ENCODE peak calls at places on chromosomes 16 and 17, in six cellular contexts. K is neural progenitor cell, G is GM23248, C is GM23338, Q is PC-3, Z is SK-N-SH. U is an unnamed sample.

GRCh38 chr17:7235693-7236665 is 1.7 kb upstream of the DVL2 start:
- DNase-seq in Q (peak; percentile 52), Z (no peak), K (no peak), C (no peak), G (peak; percentile 47), U (no peak)

GRCh38 chr17:18156976-18157280 is 26.7 kb upstream of the ALKBH5 start:
- DNase-seq in C (no peak), G (no peak), Z (no peak), Q (no peak), K (no peak), U (no peak)

GRCh38 chr17:1882836-1883235 is 53.0 kb downstream of the RPA1 start:
- DNase-seq in Q (peak; percentile 54), C (peak; percentile 79), K (peak; percentile 66), G (peak; percentile 69), Z (peak; percentile 49), U (no peak)

GRCh38 chr17:45791041-45791582 is 7.0 kb downstream of the CRHR1 start:
- DNase-seq in Q (no peak), G (no peak), K (no peak), C (no peak), Z (no peak), U (no peak)

GRCh38 chr17:82228278-82228841 is 482 bp upstream of the SLC16A3 start:
- DNase-seq in C (peak; percentile 72), G (no peak), Q (no peak), K (peak; percentile 57), Z (no peak), U (peak; percentile 67)

GRCh38 chr16:72203401-72203800 is 31.4 kb upstream of the PMFBP1 start:
- DNase-seq in C (no peak), K (no peak), Q (peak; percentile 60), Z (no peak), G (peak; percentile 55), U (peak; percentile 54)

GRCh38 chr17:58648236-58648635 is 43.6 kb downstream of the TEX14 start:
- DNase-seq in C (no peak), Q (no peak), Z (no peak), K (no peak), G (no peak), U (no peak)

GRCh38 chr17:72333570-72333969 is 212.8 kb downstream of the SOX9 start:
- DNase-seq in C (no peak), K (no peak), Z (no peak), G (no peak), Q (no peak), U (no peak)

GRCh38 chr17:49727353-49727752 is 19.6 kb upstream of the SLC35B1 start:
- DNase-seq in K (no peak), G (no peak), Z (no peak), Q (no peak), C (no peak), U (no peak)

GRCh38 chr17:81890447-81891302 is 711 bp downstream of the ALYREF start:
- DNase-seq in G (peak; percentile 58), C (peak; percentile 42), K (peak; percentile 50), Q (no peak), Z (peak; percentile 76), U (peak; percentile 46)

GRCh38 chr17:973053-973452 is 6.5 kb downstream of the NXN start:
- DNase-seq in Q (peak; percentile 82), C (peak; percentile 77), G (no peak), Z (no peak), K (no peak), U (no peak)

GRCh38 chr16:72362972-72363371 is 191.0 kb upstream of the PMFBP1 start:
- DNase-seq in Z (no peak), K (no peak), G (no peak), C (no peak), Q (no peak), U (peak; percentile 75)

GRCh38 chr17:81870155-81870977 is 771 bp downstream of the ARHGDIA start:
- DNase-seq in C (peak; percentile 56), Q (peak; percentile 38), K (peak; percentile 69), G (peak; percentile 82), Z (peak; percentile 74), U (peak; percentile 47)

GRCh38 chr17:986322-986929 is 6.8 kb upstream of the NXN start:
- DNase-seq in K (no peak), G (no peak), Q (no peak), Z (no peak), C (no peak), U (no peak)

GRCh38 chr16:27404163-27404823 is 2.3 kb downstream of the IL21R start:
- DNase-seq in K (no peak), G (no peak), Q (no peak), Z (no peak), C (no peak), U (no peak)

GRCh38 chr16:49484454-49484853 is 110.8 kb downstream of the C16orf78 start:
- DNase-seq in Z (peak; percentile 95), C (peak; percentile 87), Q (no peak), G (peak; percentile 36), K (peak; percentile 86), U (peak; percentile 71)

GRCh38 chr17:21295036-21295952 is 10.8 kb downstream of the MAP2K3 start:
- DNase-seq in Q (no peak), Z (peak; percentile 79), K (no peak), G (peak; percentile 50), C (no peak), U (no peak)

GRCh38 chr16:48611329-48612137 is 1.6 kb upstream of the N4BP1 start:
- DNase-seq in Q (no peak), C (peak; percentile 52), G (no peak), Z (no peak), K (no peak), U (peak; percentile 50)

GRCh38 chr17:60716766-60717165 is 39.1 kb downstream of the BCAS3 start:
- DNase-seq in C (no peak), K (no peak), Q (no peak), Z (no peak), G (no peak), U (no peak)

GRCh38 chr17:69047368-69048263 is 13.1 kb downstream of the ABCA9 start:
- DNase-seq in K (no peak), Z (no peak), C (no peak), Q (no peak), G (peak; percentile 50), U (no peak)

GRCh38 chr17:82356845-82357355 is 2.1 kb upstream of the TEX19 start:
- DNase-seq in Q (no peak), G (no peak), Z (no peak), C (peak; percentile 69), K (peak; percentile 40), U (peak; percentile 91)

GRCh38 chr16:56915311-56916105 is 16.4 kb upstream of the HERPUD1 start:
- DNase-seq in G (no peak), Q (no peak), C (no peak), Z (no peak), K (no peak), U (no peak)

GRCh38 chr17:14510136-14510535 is 209.3 kb downstream of the HS3ST3B1 start:
- DNase-seq in Q (no peak), Z (no peak), K (no peak), G (peak; percentile 27), C (no peak), U (no peak)

GRCh38 chr17:57879437-57880085 is 29.7 kb upstream of the MRPS23 start:
- DNase-seq in Q (peak; percentile 86), G (no peak), C (no peak), K (peak; percentile 39), Z (no peak), U (no peak)

GRCh38 chr17:67260051-67260987 is 15.3 kb upstream of the HELZ start:
- DNase-seq in K (no peak), Z (no peak), G (peak; percentile 74), C (no peak), Q (peak; percentile 47), U (peak; percentile 78)

GRCh38 chr17:2610640-2611175 is 17.3 kb downstream of the PAFAH1B1 start:
- DNase-seq in Z (no peak), Q (no peak), K (no peak), C (no peak), G (no peak), U (no peak)

GRCh38 chr17:46199379-46199778 is 6.2 kb upstream of the KANSL1 start:
- DNase-seq in C (no peak), Z (no peak), Q (no peak), K (no peak), G (no peak), U (no peak)

GRCh38 chr17:29253037-29253436 is 6.4 kb downstream of the CRYBA1 start:
- DNase-seq in K (no peak), Q (no peak), C (no peak), Z (no peak), G (no peak), U (no peak)
- H3F3A ChIP-seq in K (peaks cover 57% of the 10 kb centered on the region), Q (no peaks in the 10 kb centered on the region), C (peaks cover 3% of the 10 kb centered on the region), Z (peaks cover 45% of the 10 kb centered on the region), G (peaks cover 85% of the 10 kb centered on the region), U (peaks cover 22% of the 10 kb centered on the region)

GRCh38 chr17:80296221-80296620 is 35.6 kb downstream of the RNF213 start:
- DNase-seq in Z (no peak), K (no peak), C (no peak), G (no peak), Q (no peak), U (no peak)
- TF ChIP-seq EZH2phosphoT487 in Z (no peak), K (no peak), C (no peak), G (no peak), Q (no peak), U (no peak)

DNA sequence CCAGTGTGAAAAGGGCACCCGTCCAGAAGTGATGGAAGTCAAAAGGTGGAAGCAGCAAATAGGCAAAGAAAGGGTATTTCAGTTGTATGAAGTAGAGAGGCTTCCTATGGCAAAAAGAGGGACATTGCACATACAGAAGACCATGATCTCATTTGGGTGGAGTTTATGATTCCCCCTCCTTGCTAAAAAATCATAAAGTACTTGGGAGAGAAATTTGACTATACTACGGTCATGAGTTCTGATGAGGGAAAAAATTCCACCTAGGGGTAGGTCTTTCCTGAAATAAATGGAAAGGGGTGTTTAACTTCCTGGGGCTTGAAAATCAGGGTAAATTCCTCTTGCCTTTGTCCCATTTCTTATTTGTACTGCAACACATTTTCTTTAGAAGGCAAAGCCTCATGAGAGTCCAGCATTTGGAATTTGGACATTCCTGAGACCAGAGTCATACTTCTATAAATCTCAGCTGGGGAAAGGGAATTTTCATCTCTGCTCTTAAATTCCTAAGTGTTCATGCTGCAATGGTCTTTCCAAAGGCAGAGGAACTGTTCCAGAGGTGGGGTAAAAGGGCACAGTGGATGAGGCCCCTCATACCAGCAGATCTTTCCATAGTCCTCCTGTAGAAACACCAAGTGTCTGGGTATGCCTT is 5.8 kb downstream of the LYRM1 start:
- DNase-seq in C (no peak), K (no peak), G (peak; percentile 88), Q (peak; percentile 92), Z (no peak), U (no peak)
- H3F3A ChIP-seq in C (no peaks in the 10 kb centered on the region), K (peaks cover 3% of the 10 kb centered on the region), G (peaks cover 78% of the 10 kb centered on the region), Q (peaks cover 14% of the 10 kb centered on the region), Z (peaks cover 31% of the 10 kb centered on the region), U (peaks cover 14% of the 10 kb centered on the region)

DNA sequence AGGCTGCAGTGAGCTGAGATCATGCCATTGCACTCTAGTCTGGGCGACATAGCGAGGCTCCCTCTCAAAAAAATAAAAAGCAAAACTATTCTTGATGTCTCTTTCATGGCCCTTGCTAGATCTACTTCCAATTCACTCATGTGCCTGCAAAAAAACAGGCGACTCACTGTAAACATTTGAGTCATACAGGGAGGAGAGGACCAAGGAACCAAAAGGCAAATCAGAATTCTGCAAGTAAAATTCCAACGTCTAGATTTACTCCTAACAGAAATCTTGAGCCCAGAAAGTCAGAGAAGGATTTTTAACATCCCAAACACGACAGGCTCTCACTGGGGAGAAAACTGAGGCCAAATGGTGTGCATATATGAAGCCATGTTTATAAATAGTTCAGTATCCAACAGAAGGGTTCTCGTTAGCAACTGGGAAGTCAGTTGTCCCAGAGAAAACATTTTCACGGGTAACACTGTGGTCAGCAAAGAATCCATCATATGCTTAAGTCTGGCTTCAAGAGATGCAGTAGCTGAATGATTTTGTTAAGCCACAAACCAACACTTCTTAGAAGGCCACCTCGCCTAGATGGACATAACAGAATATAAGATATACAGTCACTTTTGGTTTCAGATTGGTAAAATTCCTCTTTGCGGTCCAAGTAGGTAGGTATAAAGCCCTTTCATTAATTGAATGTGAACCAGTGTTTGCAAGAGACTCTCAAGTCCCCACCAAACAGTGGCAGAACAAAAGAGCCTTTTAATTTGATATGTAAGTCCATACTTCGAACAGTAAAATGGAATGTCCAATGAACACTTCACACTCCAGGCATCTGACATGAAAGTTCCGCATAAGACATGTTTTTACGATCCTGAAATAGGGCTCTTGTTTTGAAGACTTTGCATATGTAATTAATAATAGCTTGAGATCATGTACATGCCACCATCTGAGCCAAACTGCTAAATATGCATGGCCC is 39.9 kb downstream of the LITAF start:
- DNase-seq in C (no peak), Q (peak; percentile 17), K (no peak), G (peak; percentile 65), Z (no peak), U (no peak)
- TF ChIP-seq EZH2phosphoT487 in C (no peak), Q (no peak), K (no peak), G (no peak), Z (no peak), U (no peak)

U was measured in MM.1S.